ENCODE peak calls at places on chromosome 21, in eight cellular contexts. L is A549, C is right atrium auricular region, G is nephron progenitor cell, H is HFF-Myc, S is GM10248, E is GM12865, X is GM06990. F is an unnamed sample.

GRCh38 chr21:26117324-26117971 is 53.1 kb downstream of the APP start:
- DNase-seq in H (no peak), S (no peak), G (no peak), E (peak; percentile 32), L (no peak), X (no peak), C (no peak), F (no peak)

GRCh38 chr21:15015622-15016471 is 49.0 kb downstream of the NRIP1 start:
- DNase-seq in X (no peak), E (no peak), G (no peak), H (peak; percentile 78), S (no peak), L (peak; percentile 10), C (no peak), F (no peak)

GRCh38 chr21:44616591-44616926 is 4.7 kb downstream of the KRTAP10-8 start:
- DNase-seq in H (no peak), L (no peak), X (no peak), G (no peak), S (no peak), C (peak; percentile 26), E (no peak), F (no peak)

GRCh38 chr21:44005593-44005992 is 6.5 kb upstream of the TRAPPC10 start:
- DNase-seq in C (no peak), L (no peak), S (no peak), G (no peak), E (no peak), X (no peak), H (no peak), F (no peak)

GRCh38 chr21:44930543-44930981 is 9.3 kb upstream of the SLX9 start:
- DNase-seq in C (no peak), X (peak; percentile 57), L (no peak), H (no peak), G (no peak), E (peak; percentile 47), S (no peak), F (no peak)

GRCh38 chr21:25929859-25930520 is 195.2 kb downstream of the GABPA start:
- DNase-seq in G (no peak), C (no peak), X (no peak), H (no peak), E (no peak), S (no peak), L (no peak), F (no peak)

GRCh38 chr21:28608646-28609045 is 384.0 kb downstream of the LTN1 start:
- DNase-seq in H (no peak), X (no peak), C (no peak), G (no peak), E (no peak), L (no peak), S (no peak), F (no peak)

GRCh38 chr21:14875704-14876364 is 189.0 kb downstream of the NRIP1 start:
- DNase-seq in E (peak; percentile 51), G (peak; percentile 46), L (no peak), S (peak; percentile 36), C (no peak), X (peak; percentile 51), H (no peak), F (no peak)

GRCh38 chr21:44742418-44743153 is 31.2 kb upstream of the TSPEAR start:
- DNase-seq in E (no peak), L (no peak), C (no peak), H (no peak), G (no peak), X (no peak), S (no peak), F (no peak)

GRCh38 chr21:26391166-26391565 is 181.9 kb downstream of the CYYR1 start:
- DNase-seq in G (no peak), E (no peak), C (no peak), L (no peak), H (no peak), X (no peak), S (no peak), F (no peak)

GRCh38 chr21:26801524-26801923 is 43.7 kb downstream of the ADAMTS1 start:
- DNase-seq in E (no peak), H (peak; percentile 87), C (no peak), L (no peak), X (no peak), G (no peak), S (no peak), F (no peak)

GRCh38 chr21:20720623-20721022 is 277.6 kb upstream of the NCAM2 start:
- DNase-seq in H (peak; percentile 12), X (no peak), C (no peak), L (no peak), S (no peak), E (no peak), G (no peak), F (no peak)

GRCh38 chr21:14096577-14096976 is 114.2 kb downstream of the LIPI start:
- DNase-seq in X (no peak), G (no peak), L (no peak), S (no peak), C (peak; percentile 23), E (no peak), H (no peak), F (no peak)

GRCh38 chr21:28776251-28776650 is 216.4 kb downstream of the LTN1 start:
- DNase-seq in X (no peak), C (no peak), S (no peak), H (no peak), E (no peak), L (no peak), G (no peak), F (no peak)

GRCh38 chr21:22416555-22416954 is 1418.3 kb downstream of the NCAM2 start:
- DNase-seq in C (no peak), X (no peak), H (no peak), E (no peak), L (no peak), G (no peak), S (no peak), F (no peak)

GRCh38 chr21:29338256-29338655 is 39.5 kb downstream of the BACH1 start:
- DNase-seq in X (no peak), L (no peak), E (no peak), G (no peak), H (no peak), S (no peak), C (no peak), F (no peak)

GRCh38 chr21:17585875-17586450 is 26.7 kb downstream of the BTG3 start:
- DNase-seq in X (no peak), E (peak; percentile 48), C (no peak), G (no peak), L (peak; percentile 5), S (peak; percentile 18), H (peak; percentile 52), F (no peak)

GRCh38 chr21:25568230-25568629 is 39.1 kb downstream of the MRPL39 start:
- DNase-seq in S (no peak), G (peak; percentile 5), X (no peak), C (no peak), H (no peak), L (no peak), E (peak; percentile 76), F (no peak)

GRCh38 chr21:43812139-43812821 is 22.9 kb downstream of the RRP1 start:
- DNase-seq in G (no peak), L (no peak), S (no peak), C (no peak), X (no peak), H (no peak), E (no peak), F (no peak)

GRCh38 chr21:26686278-26686677 is 113.2 kb upstream of the CYYR1 start:
- DNase-seq in E (peak; percentile 48), C (no peak), L (peak; percentile 1), H (peak; percentile 4), G (no peak), X (no peak), S (no peak), F (no peak)

GRCh38 chr21:27475363-27475955 is 508.6 kb upstream of the ADAMTS5 start:
- DNase-seq in S (no peak), C (no peak), L (no peak), H (no peak), X (no peak), E (no peak), G (no peak), F (no peak)

GRCh38 chr21:42381347-42381984 is 14.4 kb downstream of the TMPRSS3 start:
- DNase-seq in E (peak; percentile 66), S (no peak), C (no peak), G (no peak), H (no peak), X (no peak), L (peak; percentile 26), F (no peak)
- TF ChIP-seq CTCF in E (peak; percentile 59), S (peak; percentile 29), C (no peak), G (peak; percentile 47), H (peak; percentile 68), X (peak; percentile 77), L (peak; percentile 59), F (peak; percentile 54)

GRCh38 chr21:46324390-46325072 is 575 bp downstream of the PCNT start:
- DNase-seq in E (peak; percentile 93), L (peak; percentile 44), X (peak; percentile 88), G (peak; percentile 94), H (no peak), C (peak; percentile 77), S (peak; percentile 95), F (peak; percentile 75)
- TF ChIP-seq CTCF in E (peak; percentile 29), L (no peak), X (no peak), G (no peak), H (no peak), C (no peak), S (peak; percentile 10), F (no peak)

GRCh38 chr21:38337793-38338192 is 81.0 kb downstream of the KCNJ15 start:
- DNase-seq in H (no peak), L (no peak), X (no peak), E (no peak), G (no peak), S (no peak), C (no peak), F (no peak)

GRCh38 chr21:38330671-38331070 is 73.9 kb downstream of the KCNJ15 start:
- DNase-seq in H (no peak), G (no peak), C (no peak), S (no peak), E (no peak), X (no peak), L (no peak), F (no peak)

GRCh38 chr21:38334866-38335265 is 78.1 kb downstream of the KCNJ15 start:
- DNase-seq in L (no peak), G (no peak), H (no peak), S (no peak), C (no peak), E (no peak), X (no peak), F (no peak)

GRCh38 chr21:38329176-38329575 is 72.4 kb downstream of the KCNJ15 start:
- DNase-seq in S (no peak), L (no peak), X (no peak), G (no peak), H (no peak), E (no peak), C (peak; percentile 28), F (no peak)

GRCh38 chr21:38333290-38334272 is 76.8 kb downstream of the KCNJ15 start:
- DNase-seq in L (no peak), E (peak; percentile 20), C (no peak), X (no peak), G (no peak), S (no peak), H (no peak), F (no peak)
- TF ChIP-seq CTCF in L (no peak), E (peak; percentile 23), C (no peak), X (peak; percentile 36), G (no peak), S (no peak), H (peak; percentile 38), F (peak; percentile 28)

GRCh38 chr21:40200962-40201361 is 333.7 kb downstream of the PCP4 start:
- DNase-seq in E (no peak), H (no peak), X (no peak), G (no peak), L (no peak), S (no peak), C (no peak), F (no peak)
- TF ChIP-seq CTCF in E (no peak), H (no peak), X (no peak), G (no peak), L (no peak), S (no peak), C (no peak), F (no peak)

F was measured in progenitor cell of endocrine pancreas.